ENCODE peak calls at places on chromosomes 1 and 21, in seven cellular contexts. F is activated CD4-positive, alpha-beta T cell treated with anti-CD3 and anti-CD28 coated beads, Interleukin-2, amount 10 ng/mL, durations not matched to agents 7 days and 5 days; S is SHP77; M is iPS DF 6.9; C is K562; B is fibroblast of pulmonary artery; O is B cell. Z is an unnamed sample.

GRCh38 chr1:206658264-206658980 is 23.1 kb downstream of the DYRK3 start:
- DNase-seq in O (peak), C (peak), S (peak), B (no peak), F (peak), M (no peak), Z (no peak)

GRCh38 chr1:203544485-203544884 is 50.5 kb downstream of the OPTC start:
- DNase-seq in F (no peak), B (no peak), S (no peak), C (no peak), O (no peak), M (no peak), Z (no peak)

GRCh38 chr1:202807926-202808757 is at the start of gene KDM5B:
- DNase-seq in M (peak), B (peak), C (peak), F (peak), O (peak), S (no peak), Z (peak)

GRCh38 chr1:147721711-147722110 is 38.7 kb downstream of the GJA5 start:
- DNase-seq in S (no peak), F (no peak), O (no peak), C (no peak), B (peak), M (no peak), Z (no peak)

GRCh38 chr1:248853023-248853422 is 5.9 kb downstream of the ZNF692 start:
- DNase-seq in F (no peak), M (no peak), C (no peak), S (no peak), B (peak), O (no peak), Z (no peak)

GRCh38 chr21:34065015-34065414 is 8.4 kb upstream of the MRPS6 start:
- DNase-seq in F (no peak), B (no peak), C (no peak), S (no peak), O (no peak), M (no peak), Z (no peak)

GRCh38 chr1:155931332-155932038 is 2.7 kb downstream of the KHDC4 start:
- DNase-seq in B (no peak), S (no peak), O (no peak), C (no peak), F (no peak), M (no peak), Z (no peak)

GRCh38 chr1:221719987-221720386 is 21.9 kb downstream of the DUSP10 start:
- DNase-seq in S (no peak), O (no peak), M (no peak), B (no peak), F (no peak), C (no peak), Z (no peak)

GRCh38 chr21:15009964-15010363 is 54.8 kb downstream of the NRIP1 start:
- DNase-seq in S (no peak), C (no peak), M (no peak), O (no peak), B (peak), F (no peak), Z (peak)

GRCh38 chr1:180534199-180534598 is 24.6 kb upstream of the OVAAL start:
- DNase-seq in O (no peak), M (no peak), B (no peak), C (no peak), F (no peak), S (no peak), Z (no peak)

GRCh38 chr1:89987170-89987819 is 7.6 kb upstream of the ZNF326 start:
- DNase-seq in F (peak), B (peak), S (peak), M (peak), O (peak), C (peak), Z (peak)

Z was measured in amniotic stem cell.